ENCODE peak calls at places on chromosome 5, in six cellular contexts. Q, F, W, E, N and I are unnamed samples.

GRCh38 chr5:76874088-76874581 is 24.3 kb downstream of the S100Z start:
- DNase-seq in Q (no peak), F (no peak), W (no peak), E (no peak), N (no peak), I (no peak)

GRCh38 chr5:27532305-27532704 is 493.9 kb upstream of the CDH9 start:
- DNase-seq in Q (no peak), F (no peak), W (no peak), E (no peak), N (no peak), I (no peak)

GRCh38 chr5:67160985-67161384 is 35.6 kb downstream of the CD180 start:
- DNase-seq in Q (peak), F (no peak), W (peak), E (peak), N (peak), I (no peak)

GRCh38 chr5:59587489-59588337 is 305.8 kb downstream of the PDE4D start:
- DNase-seq in Q (no peak), F (no peak), W (peak), E (peak), N (peak), I (peak)

GRCh38 chr5:124995451-124995850 is 249.0 kb upstream of the ZNF608 start:
- DNase-seq in Q (peak), F (no peak), W (no peak), E (peak), N (peak), I (no peak)

GRCh38 chr5:2579126-2579525 is 172.4 kb downstream of the IRX2 start:
- DNase-seq in Q (no peak), F (no peak), W (no peak), E (no peak), N (no peak), I (no peak)

GRCh38 chr5:181197326-181197951 is 7.6 kb downstream of the TRIM7 start:
- DNase-seq in Q (no peak), F (no peak), W (no peak), E (no peak), N (peak), I (no peak)

GRCh38 chr5:169052207-169052606 is 248.7 kb downstream of the SLIT3 start:
- DNase-seq in Q (no peak), F (no peak), W (peak), E (no peak), N (peak), I (no peak)

GRCh38 chr5:139689631-139690384 is 41.7 kb downstream of the CXXC5 start:
- DNase-seq in Q (no peak), F (no peak), W (peak), E (peak), N (peak), I (no peak)

GRCh38 chr5:606526-607399 is 5.4 kb upstream of the CEP72 start:
- DNase-seq in Q (no peak), F (peak), W (no peak), E (no peak), N (no peak), I (peak)

GRCh38 chr5:148828461-148829247 is 2.2 kb downstream of the ADRB2 start:
- DNase-seq in Q (no peak), F (no peak), W (peak), E (no peak), N (peak), I (no peak)

GRCh38 chr5:174943785-174944184 is 219.4 kb downstream of the MSX2 start:
- DNase-seq in Q (no peak), F (no peak), W (no peak), E (no peak), N (no peak), I (no peak)

GRCh38 chr5:158054073-158054387 is 195.1 kb upstream of the CLINT1 start:
- DNase-seq in Q (no peak), F (no peak), W (no peak), E (no peak), N (no peak), I (no peak)

GRCh38 chr5:150105898-150106615 is 19.7 kb upstream of the CSF1R start:
- DNase-seq in Q (no peak), F (no peak), W (no peak), E (no peak), N (peak), I (no peak)

GRCh38 chr5:61755726-61756125 is 423.7 kb downstream of the ZSWIM6 start:
- DNase-seq in Q (no peak), F (no peak), W (no peak), E (no peak), N (no peak), I (no peak)

GRCh38 chr5:172636279-172637050 is 4.6 kb upstream of the NEURL1B start:
- DNase-seq in Q (no peak), F (peak), W (no peak), E (no peak), N (no peak), I (no peak)

GRCh38 chr5:150656191-150657132 is 4.6 kb upstream of the MYOZ3 start:
- DNase-seq in Q (no peak), F (peak), W (peak), E (peak), N (peak), I (peak)

GRCh38 chr5:56951131-56951945 is 585 bp downstream of the MIER3 start:
- DNase-seq in Q (no peak), F (peak), W (peak), E (peak), N (peak), I (peak)

GRCh38 chr5:52007230-52007858 is 624.1 kb downstream of the ISL1 start:
- DNase-seq in Q (no peak), F (no peak), W (peak), E (peak), N (peak), I (no peak)

GRCh38 chr5:1245901-1246576 is 20.9 kb downstream of the SLC6A18 start:
- DNase-seq in Q (no peak), F (no peak), W (no peak), E (no peak), N (no peak), I (no peak)

GRCh38 chr5:138503487-138504270 is 38.4 kb downstream of the EGR1 start:
- DNase-seq in Q (no peak), F (no peak), W (peak), E (peak), N (peak), I (no peak)

GRCh38 chr5:126402591-126402990 is 20.6 kb upstream of the GRAMD2B start:
- DNase-seq in Q (no peak), F (no peak), W (peak), E (no peak), N (no peak), I (no peak)

GRCh38 chr5:139755892-139756671 is 39.5 kb upstream of the PSD2 start:
- DNase-seq in Q (no peak), F (no peak), W (no peak), E (no peak), N (no peak), I (no peak)

GRCh38 chr5:368162-369084 is 46.9 kb downstream of the AHRR start:
- DNase-seq in Q (peak), F (peak), W (no peak), E (peak), N (peak), I (peak)

GRCh38 chr5:145776886-145777285 is 58.3 kb downstream of the PRELID2 start:
- DNase-seq in Q (no peak), F (no peak), W (peak), E (peak), N (peak), I (no peak)

GRCh38 chr5:19496056-19496455 is 491.9 kb downstream of the CDH18 start:
- DNase-seq in Q (no peak), F (no peak), W (no peak), E (no peak), N (no peak), I (no peak)

GRCh38 chr5:169788168-169788567 is 151.1 kb downstream of the DOCK2 start:
- DNase-seq in Q (no peak), F (no peak), W (peak), E (peak), N (peak), I (no peak)

GRCh38 chr5:136766456-136766855 is 401.1 kb upstream of the TRPC7 start:
- DNase-seq in Q (no peak), F (no peak), W (peak), E (peak), N (peak), I (no peak)

GRCh38 chr5:136242136-136242535 is 49.2 kb upstream of the SMIM32 start:
- DNase-seq in Q (no peak), F (no peak), W (no peak), E (no peak), N (no peak), I (no peak)

GRCh38 chr5:111673896-111674626 is 82.9 kb downstream of the NREP start:
- DNase-seq in Q (no peak), F (no peak), W (peak), E (no peak), N (no peak), I (no peak)

GRCh38 chr5:2674456-2674855 is 77.0 kb downstream of the IRX2 start:
- DNase-seq in Q (no peak), F (no peak), W (no peak), E (no peak), N (no peak), I (no peak)

GRCh38 chr5:143142596-143143435 is 260.7 kb downstream of the NR3C1 start:
- DNase-seq in Q (no peak), F (no peak), W (peak), E (peak), N (peak), I (no peak)

GRCh38 chr5:71865202-71865601 is 146.1 kb downstream of the CARTPT start:
- DNase-seq in Q (peak), F (no peak), W (peak), E (peak), N (peak), I (no peak)

GRCh38 chr5:87245451-87245850 is 22.2 kb upstream of the RASA1 start:
- DNase-seq in Q (no peak), F (no peak), W (no peak), E (no peak), N (no peak), I (no peak)

GRCh38 chr5:140588311-140589070 is 23.9 kb downstream of the SLC35A4 start:
- DNase-seq in Q (no peak), F (no peak), W (peak), E (peak), N (peak), I (no peak)

GRCh38 chr5:1030801-1031271 is 22.2 kb downstream of the NKD2 start:
- DNase-seq in Q (no peak), F (no peak), W (no peak), E (no peak), N (no peak), I (no peak)

GRCh38 chr5:123422433-123423277 is 548 bp downstream of the CEP120 start:
- DNase-seq in Q (no peak), F (no peak), W (peak), E (peak), N (peak), I (no peak)

GRCh38 chr5:135367070-135367469 is 32.0 kb downstream of the MACROH2A1 start:
- DNase-seq in Q (no peak), F (no peak), W (no peak), E (no peak), N (peak), I (no peak)

GRCh38 chr5:178555005-178555404 is 35.2 kb downstream of the COL23A1 start:
- DNase-seq in Q (no peak), F (no peak), W (no peak), E (no peak), N (no peak), I (no peak)

GRCh38 chr5:155259648-155260047 is 246.1 kb downstream of the KIF4B start:
- DNase-seq in Q (no peak), F (no peak), W (no peak), E (no peak), N (no peak), I (no peak)